ENCODE peak calls at places on chromosome X, in four cellular contexts. One of them, this sample, is unnamed.

GRCh38 chrX:129876734-129877395 is 29.1 kb upstream of the UTP14A start:
- DNase-seq in epithelial cell of esophagus: peak; percentile 47
- DNase-seq in adrenal gland: no peak
- DNase-seq in AG09309: no peak
- DNase-seq in this sample: no peak

GRCh38 chrX:47743504-47743903 is 84.5 kb upstream of the UXT start:
- DNase-seq in AG09309: no peak
- DNase-seq in adrenal gland: no peak
- DNase-seq in epithelial cell of esophagus: peak; percentile 6
- DNase-seq in this sample: no peak

GRCh38 chrX:130261494-130261893 is 7.2 kb downstream of the ZNF280C start:
- DNase-seq in adrenal gland: no peak
- DNase-seq in epithelial cell of esophagus: no peak
- DNase-seq in AG09309: no peak
- DNase-seq in this sample: no peak

GRCh38 chrX:45322382-45322781 is 121.7 kb upstream of the DIPK2B start:
- DNase-seq in epithelial cell of esophagus: peak; percentile 71
- DNase-seq in adrenal gland: peak; percentile 59
- DNase-seq in AG09309: peak; percentile 71
- DNase-seq in this sample: no peak

GRCh38 chrX:124328765-124329164 is 3.7 kb upstream of the TEX13D start:
- DNase-seq in AG09309: no peak
- DNase-seq in adrenal gland: no peak
- DNase-seq in epithelial cell of esophagus: peak; percentile 75
- DNase-seq in this sample: no peak

GRCh38 chrX:72269671-72270251 is 7.3 kb downstream of the RPS4X start:
- DNase-seq in adrenal gland: peak; percentile 65
- DNase-seq in epithelial cell of esophagus: no peak
- DNase-seq in AG09309: peak; percentile 23
- DNase-seq in this sample: no peak

GRCh38 chrX:151818828-151819227 is 84.3 kb downstream of the CNGA2 start:
- DNase-seq in adrenal gland: no peak
- DNase-seq in epithelial cell of esophagus: no peak
- DNase-seq in AG09309: no peak
- DNase-seq in this sample: no peak

GRCh38 chrX:154486396-154487207 is at the start of gene UBL4A:
- DNase-seq in epithelial cell of esophagus: peak; percentile 74
- DNase-seq in adrenal gland: peak; percentile 71
- DNase-seq in AG09309: no peak
- DNase-seq in this sample: peak; percentile 47

GRCh38 chrX:118978451-118978850 is 4.0 kb downstream of the LONRF3 start:
- DNase-seq in AG09309: no peak
- DNase-seq in adrenal gland: peak; percentile 54
- DNase-seq in epithelial cell of esophagus: no peak
- DNase-seq in this sample: no peak

GRCh38 chrX:24294619-24295018 is 19.2 kb downstream of the SUPT20HL2 start:
- DNase-seq in AG09309: no peak
- DNase-seq in adrenal gland: no peak
- DNase-seq in epithelial cell of esophagus: no peak
- DNase-seq in this sample: no peak

GRCh38 chrX:23503835-23504539 is 163.3 kb upstream of the PRDX4 start:
- DNase-seq in epithelial cell of esophagus: peak; percentile 92
- DNase-seq in AG09309: peak; percentile 10
- DNase-seq in adrenal gland: peak; percentile 80
- DNase-seq in this sample: peak; percentile 57

GRCh38 chrX:68693481-68694410 is 46.3 kb downstream of the STARD8 start:
- DNase-seq in AG09309: no peak
- DNase-seq in adrenal gland: peak; percentile 79
- DNase-seq in epithelial cell of esophagus: peak; percentile 18
- DNase-seq in this sample: peak; percentile 86

GRCh38 chrX:132292753-132293152 is 73.5 kb upstream of the RAP2C start:
- DNase-seq in AG09309: peak; percentile 37
- DNase-seq in epithelial cell of esophagus: peak; percentile 58
- DNase-seq in adrenal gland: peak; percentile 50
- DNase-seq in this sample: no peak

GRCh38 chrX:8364369-8365141 is 100.1 kb upstream of the VCX3B start:
- DNase-seq in adrenal gland: peak; percentile 52
- DNase-seq in epithelial cell of esophagus: peak; percentile 29
- DNase-seq in AG09309: no peak
- DNase-seq in this sample: no peak

GRCh38 chrX:43165343-43165920 is 387.5 kb upstream of the PPP1R2C start:
- DNase-seq in AG09309: no peak
- DNase-seq in adrenal gland: no peak
- DNase-seq in epithelial cell of esophagus: no peak
- DNase-seq in this sample: no peak

GRCh38 chrX:130091976-130092522 is 18.2 kb downstream of the ELF4 start:
- DNase-seq in adrenal gland: no peak
- DNase-seq in epithelial cell of esophagus: no peak
- DNase-seq in AG09309: no peak
- DNase-seq in this sample: peak; percentile 33

GRCh38 chrX:45743906-45744625 is 543.4 kb upstream of the DIPK2B start:
- DNase-seq in adrenal gland: no peak
- DNase-seq in AG09309: no peak
- DNase-seq in epithelial cell of esophagus: no peak
- DNase-seq in this sample: no peak

GRCh38 chrX:110420771-110421498 is 62.3 kb downstream of the RTL9 start:
- DNase-seq in AG09309: no peak
- DNase-seq in epithelial cell of esophagus: no peak
- DNase-seq in adrenal gland: no peak
- DNase-seq in this sample: no peak

GRCh38 chrX:39065051-39065871 is 264.0 kb downstream of the MID1IP1 start:
- DNase-seq in epithelial cell of esophagus: no peak
- DNase-seq in adrenal gland: no peak
- DNase-seq in AG09309: no peak
- DNase-seq in this sample: no peak

GRCh38 chrX:7027071-7027470 is 120.4 kb upstream of the STS start:
- DNase-seq in adrenal gland: no peak
- DNase-seq in AG09309: no peak
- DNase-seq in epithelial cell of esophagus: no peak
- DNase-seq in this sample: no peak

GRCh38 chrX:143634701-143635442 is 1.0 kb downstream of the SLITRK4 start:
- DNase-seq in epithelial cell of esophagus: peak; percentile 0
- DNase-seq in adrenal gland: no peak
- DNase-seq in AG09309: no peak
- DNase-seq in this sample: peak; percentile 8

GRCh38 chrX:55026143-55026542 is 4.6 kb downstream of the ALAS2 start:
- DNase-seq in AG09309: no peak
- DNase-seq in epithelial cell of esophagus: peak; percentile 25
- DNase-seq in adrenal gland: no peak
- DNase-seq in this sample: no peak

GRCh38 chrX:118569676-118570075 is 74.1 kb downstream of the DOCK11 start:
- DNase-seq in AG09309: no peak
- DNase-seq in epithelial cell of esophagus: peak; percentile 1
- DNase-seq in adrenal gland: no peak
- DNase-seq in this sample: no peak

GRCh38 chrX:28108186-28108945 is 127.1 kb upstream of the DCAF8L1 start:
- DNase-seq in epithelial cell of esophagus: no peak
- DNase-seq in adrenal gland: no peak
- DNase-seq in AG09309: no peak
- DNase-seq in this sample: no peak

GRCh38 chrX:19360903-19361302 is 17.2 kb downstream of the PDHA1 start:
- DNase-seq in adrenal gland: no peak
- DNase-seq in AG09309: no peak
- DNase-seq in epithelial cell of esophagus: no peak
- DNase-seq in this sample: no peak

GRCh38 chrX:78514852-78515251 is 144.3 kb downstream of the RTL3 start:
- DNase-seq in AG09309: no peak
- DNase-seq in adrenal gland: no peak
- DNase-seq in epithelial cell of esophagus: peak; percentile 82
- DNase-seq in this sample: no peak

GRCh38 chrX:118325453-118325852 is 20.5 kb upstream of the WDR44 start:
- DNase-seq in epithelial cell of esophagus: peak; percentile 8
- DNase-seq in AG09309: no peak
- DNase-seq in adrenal gland: no peak
- DNase-seq in this sample: no peak

GRCh38 chrX:3286196-3286920 is 60.1 kb downstream of the MXRA5 start:
- DNase-seq in adrenal gland: no peak
- DNase-seq in epithelial cell of esophagus: peak; percentile 76
- DNase-seq in AG09309: no peak
- DNase-seq in this sample: no peak

GRCh38 chrX:86507337-86507736 is 359.1 kb downstream of the DACH2 start:
- DNase-seq in AG09309: no peak
- DNase-seq in epithelial cell of esophagus: no peak
- DNase-seq in adrenal gland: no peak
- DNase-seq in this sample: no peak

GRCh38 chrX:77440310-77440709 is 6.9 kb upstream of the FGF16 start:
- DNase-seq in adrenal gland: no peak
- DNase-seq in epithelial cell of esophagus: no peak
- DNase-seq in AG09309: no peak
- DNase-seq in this sample: no peak

GRCh38 chrX:31117195-31117594 is 45.4 kb upstream of the FTHL17 start:
- DNase-seq in adrenal gland: no peak
- DNase-seq in AG09309: no peak
- DNase-seq in epithelial cell of esophagus: no peak
- DNase-seq in this sample: no peak

GRCh38 chrX:74450803-74451449 is 29.6 kb downstream of the SLC16A2 start:
- DNase-seq in adrenal gland: peak; percentile 66
- DNase-seq in AG09309: peak; percentile 84
- DNase-seq in epithelial cell of esophagus: peak; percentile 90
- DNase-seq in this sample: no peak

GRCh38 chrX:135384161-135384836 is 37.4 kb upstream of the SMIM10L2A start:
- DNase-seq in epithelial cell of esophagus: no peak
- DNase-seq in adrenal gland: no peak
- DNase-seq in AG09309: no peak
- DNase-seq in this sample: no peak

GRCh38 chrX:150160656-150161055 is 202.5 kb upstream of the MAMLD1 start:
- DNase-seq in adrenal gland: no peak
- DNase-seq in epithelial cell of esophagus: no peak
- DNase-seq in AG09309: no peak
- DNase-seq in this sample: no peak

DNA sequence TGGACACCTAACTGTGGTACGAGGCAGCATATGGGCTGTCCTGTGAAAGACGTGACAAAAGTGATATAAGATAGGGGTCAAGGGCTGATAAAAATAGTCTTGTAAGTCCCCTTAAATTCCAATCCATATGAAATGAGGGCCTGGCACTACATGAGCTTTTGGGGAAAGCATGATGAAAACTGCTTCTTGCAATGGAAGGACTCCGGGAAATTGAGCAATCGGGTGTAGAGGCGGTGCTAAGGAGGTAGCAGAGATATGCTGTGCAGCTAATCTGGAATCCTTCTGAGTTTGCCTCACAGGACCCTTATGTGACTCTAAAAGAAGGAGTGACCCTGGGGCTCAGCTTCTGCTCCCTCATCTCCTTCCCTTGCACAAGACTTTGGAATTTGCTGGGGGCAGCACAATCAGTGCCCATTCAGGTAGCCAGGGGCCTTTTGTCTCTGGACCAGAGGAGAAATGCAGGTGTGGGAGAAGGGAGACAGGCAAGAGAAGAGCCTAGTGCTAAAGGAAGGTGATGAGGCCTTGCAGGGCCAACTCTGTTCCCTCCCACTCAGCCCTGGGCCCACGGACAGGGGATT is 12.8 kb downstream of the CLDN2 start:
- DNase-seq in epithelial cell of esophagus: no peak
- DNase-seq in AG09309: no peak
- DNase-seq in adrenal gland: no peak
- DNase-seq in this sample: no peak
- H3K4me3 ChIP-seq in epithelial cell of esophagus: no peak overlapping the region
- H3K4me3 ChIP-seq in AG09309: no peak overlapping the region
- H3K4me3 ChIP-seq in adrenal gland: no peak overlapping the region
- H3K4me3 ChIP-seq in this sample: no peak overlapping the region

GRCh38 chrX:66633541-66633940 is 5.3 kb downstream of the EDA2R start:
- DNase-seq in epithelial cell of esophagus: peak; percentile 66
- DNase-seq in AG09309: peak; percentile 38
- DNase-seq in adrenal gland: no peak
- DNase-seq in this sample: no peak

GRCh38 chrX:66632986-66633385 is 5.9 kb downstream of the EDA2R start:
- DNase-seq in adrenal gland: no peak
- DNase-seq in AG09309: no peak
- DNase-seq in epithelial cell of esophagus: no peak
- DNase-seq in this sample: no peak

GRCh38 chrX:66634272-66634671 is 4.6 kb downstream of the EDA2R start:
- DNase-seq in AG09309: no peak
- DNase-seq in adrenal gland: no peak
- DNase-seq in epithelial cell of esophagus: no peak
- DNase-seq in this sample: no peak

GRCh38 chrX:66635360-66635759 is 3.5 kb downstream of the EDA2R start:
- DNase-seq in adrenal gland: no peak
- DNase-seq in epithelial cell of esophagus: peak; percentile 56
- DNase-seq in AG09309: peak; percentile 62
- DNase-seq in this sample: no peak

GRCh38 chrX:66638591-66639500 is at the start of gene EDA2R:
- DNase-seq in AG09309: peak; percentile 50
- DNase-seq in epithelial cell of esophagus: peak; percentile 92
- DNase-seq in adrenal gland: peak; percentile 73
- DNase-seq in this sample: no peak
- H3K4me3 ChIP-seq in AG09309: peak within 1 kb of the TSS; percentile 58
- H3K4me3 ChIP-seq in epithelial cell of esophagus: peak within 1 kb of the TSS; percentile 55
- H3K4me3 ChIP-seq in adrenal gland: peak within 1 kb of the TSS; percentile 6
- H3K4me3 ChIP-seq in this sample: peak within 1 kb of the TSS; percentile 47

DNA sequence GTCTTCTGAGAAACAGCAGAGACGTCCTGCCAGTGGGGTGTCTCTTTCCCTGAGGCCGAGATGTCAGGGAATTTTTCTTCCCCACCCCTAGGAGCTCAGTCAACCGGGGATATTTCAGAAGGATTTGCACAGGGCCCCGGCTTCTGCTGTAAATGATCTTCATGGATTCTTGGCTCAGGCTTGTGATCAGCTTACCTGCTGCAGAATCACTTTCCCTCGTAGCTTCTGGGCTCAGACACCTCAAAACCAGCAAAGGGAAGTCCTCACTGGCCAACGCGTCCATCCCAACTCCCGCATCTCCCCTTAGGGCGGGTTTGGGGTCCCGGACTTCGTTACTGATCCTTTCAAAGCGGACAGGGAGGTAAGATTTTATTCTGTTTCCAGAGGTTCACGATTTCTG is 212.7 kb downstream of the SHOX start:
- DNase-seq in AG09309: no peak
- DNase-seq in adrenal gland: no peak
- DNase-seq in epithelial cell of esophagus: no peak
- DNase-seq in this sample: no peak
- H3K4me3 ChIP-seq in AG09309: no peak overlapping the region
- H3K4me3 ChIP-seq in adrenal gland: no peak overlapping the region
- H3K4me3 ChIP-seq in epithelial cell of esophagus: no peak overlapping the region
- H3K4me3 ChIP-seq in this sample: no peak overlapping the region

GRCh38 chrX:1336331-1337143 is at the start of gene IL3RA:
- DNase-seq in AG09309: no peak
- DNase-seq in epithelial cell of esophagus: no peak
- DNase-seq in adrenal gland: peak; percentile 74
- DNase-seq in this sample: no peak
- H3K4me3 ChIP-seq in AG09309: peak within 1 kb of the TSS; percentile 33
- H3K4me3 ChIP-seq in epithelial cell of esophagus: no peak within 1 kb of the TSS
- H3K4me3 ChIP-seq in adrenal gland: peak within 1 kb of the TSS; percentile 24
- H3K4me3 ChIP-seq in this sample: peak within 1 kb of the TSS; percentile 57

GRCh38 chrX:134171661-134172587 is 65.1 kb upstream of the CCDC160 start:
- DNase-seq in epithelial cell of esophagus: no peak
- DNase-seq in AG09309: no peak
- DNase-seq in adrenal gland: no peak
- DNase-seq in this sample: peak; percentile 14
- H3K4me3 ChIP-seq in epithelial cell of esophagus: peak overlapping the region; percentile 39
- H3K4me3 ChIP-seq in AG09309: peak overlapping the region; percentile 28
- H3K4me3 ChIP-seq in adrenal gland: peak overlapping the region; percentile 30
- H3K4me3 ChIP-seq in this sample: peak overlapping the region; percentile 40

This sample was measured in heart right ventricle.